ENCODE peak calls at places on chromosome 16, in nine cellular contexts. A is cardiac fibroblast, W is mucosa of descending colon, L is psoas muscle, O is fibroblast of the aortic adventitia, K is choroid plexus epithelial cell, P is sigmoid colon, Y is WERI-Rb-1, C is Caco-2. U is an unnamed sample.

GRCh38 chr16:54936979-54937672 is 6.5 kb downstream of the IRX5 start:
- DNase-seq in A (peak), W (peak), L (peak), O (peak), K (peak), P (no peak), Y (peak), C (no peak), U (no peak)

GRCh38 chr16:47815655-47816054 is 340.1 kb downstream of the ABCC12 start:
- DNase-seq in A (no peak), W (no peak), L (no peak), O (no peak), K (peak), P (no peak), Y (no peak), C (no peak), U (no peak)

GRCh38 chr16:1157639-1158455 is 4.9 kb downstream of the CACNA1H start:
- DNase-seq in A (no peak), W (no peak), L (peak), O (no peak), K (no peak), P (no peak), Y (peak), C (no peak), U (no peak)

GRCh38 chr16:83689385-83689831 is 118.4 kb upstream of the HSBP1 start:
- DNase-seq in A (peak), W (no peak), L (no peak), O (peak), K (peak), P (no peak), Y (peak), C (no peak), U (peak)

GRCh38 chr16:65572156-65572555 is 450.3 kb upstream of the CDH11 start:
- DNase-seq in A (peak), W (no peak), L (no peak), O (peak), K (peak), P (no peak), Y (no peak), C (no peak), U (peak)

GRCh38 chr16:4718466-4718865 is 15.6 kb downstream of the ANKS3 start:
- DNase-seq in A (no peak), W (no peak), L (no peak), O (no peak), K (no peak), P (no peak), Y (no peak), C (no peak), U (no peak)

GRCh38 chr16:46743232-46743719 is 4.9 kb downstream of the MYLK3 start:
- DNase-seq in A (peak), W (no peak), L (no peak), O (peak), K (peak), P (peak), Y (no peak), C (peak), U (no peak)

GRCh38 chr16:87634411-87634810 is 32.1 kb downstream of the JPH3 start:
- DNase-seq in A (no peak), W (no peak), L (no peak), O (no peak), K (no peak), P (no peak), Y (no peak), C (no peak), U (no peak)

GRCh38 chr16:87765473-87765775 is 362 bp downstream of the KLHDC4 start:
- DNase-seq in A (no peak), W (no peak), L (no peak), O (no peak), K (no peak), P (no peak), Y (no peak), C (no peak), U (no peak)

GRCh38 chr16:11296706-11297491 is 15.8 kb upstream of the PRM1 start:
- DNase-seq in A (no peak), W (no peak), L (no peak), O (no peak), K (no peak), P (peak), Y (no peak), C (no peak), U (no peak)

GRCh38 chr16:79598341-79599181 is 2.0 kb downstream of the MAF start:
- DNase-seq in A (peak), W (peak), L (peak), O (no peak), K (peak), P (peak), Y (peak), C (peak), U (no peak)

GRCh38 chr16:88941933-88942909 is 34.8 kb downstream of the CBFA2T3 start:
- DNase-seq in A (peak), W (peak), L (peak), O (no peak), K (peak), P (no peak), Y (peak), C (peak), U (no peak)

GRCh38 chr16:53257001-53257400 is 177.3 kb upstream of the RBL2 start:
- DNase-seq in A (peak), W (no peak), L (no peak), O (peak), K (peak), P (no peak), Y (no peak), C (no peak), U (no peak)

GRCh38 chr16:84055366-84055765 is 12.8 kb upstream of the SLC38A8 start:
- DNase-seq in A (peak), W (no peak), L (peak), O (no peak), K (no peak), P (peak), Y (no peak), C (no peak), U (no peak)

GRCh38 chr16:75282811-75283281 is 31.4 kb upstream of the BCAR1 start:
- DNase-seq in A (no peak), W (no peak), L (no peak), O (no peak), K (no peak), P (no peak), Y (peak), C (no peak), U (no peak)

GRCh38 chr16:12320298-12320706 is 343.8 kb downstream of the SNX29 start:
- DNase-seq in A (no peak), W (no peak), L (no peak), O (peak), K (peak), P (no peak), Y (no peak), C (no peak), U (no peak)

GRCh38 chr16:21263640-21264211 is 14.4 kb downstream of the CRYM start:
- DNase-seq in A (peak), W (peak), L (no peak), O (peak), K (no peak), P (no peak), Y (peak), C (peak), U (peak)

GRCh38 chr16:48106445-48106844 is 49.3 kb downstream of the ABCC12 start:
- DNase-seq in A (no peak), W (no peak), L (no peak), O (no peak), K (no peak), P (no peak), Y (no peak), C (no peak), U (no peak)

GRCh38 chr16:12449795-12450194 is 353.9 kb downstream of the CPPED1 start:
- DNase-seq in A (no peak), W (no peak), L (no peak), O (no peak), K (peak), P (peak), Y (no peak), C (no peak), U (no peak)

GRCh38 chr16:69311533-69312388 is 611 bp downstream of the VPS4A start:
- DNase-seq in A (peak), W (peak), L (peak), O (no peak), K (peak), P (peak), Y (peak), C (peak), U (no peak)

GRCh38 chr16:85608515-85608885 is 4.6 kb upstream of the GSE1 start:
- DNase-seq in A (no peak), W (no peak), L (no peak), O (no peak), K (no peak), P (no peak), Y (no peak), C (peak), U (no peak)

GRCh38 chr16:5951486-5951885 is 853.9 kb upstream of the EEF2KMT start:
- DNase-seq in A (no peak), W (no peak), L (no peak), O (no peak), K (no peak), P (no peak), Y (no peak), C (no peak), U (no peak)

DNA sequence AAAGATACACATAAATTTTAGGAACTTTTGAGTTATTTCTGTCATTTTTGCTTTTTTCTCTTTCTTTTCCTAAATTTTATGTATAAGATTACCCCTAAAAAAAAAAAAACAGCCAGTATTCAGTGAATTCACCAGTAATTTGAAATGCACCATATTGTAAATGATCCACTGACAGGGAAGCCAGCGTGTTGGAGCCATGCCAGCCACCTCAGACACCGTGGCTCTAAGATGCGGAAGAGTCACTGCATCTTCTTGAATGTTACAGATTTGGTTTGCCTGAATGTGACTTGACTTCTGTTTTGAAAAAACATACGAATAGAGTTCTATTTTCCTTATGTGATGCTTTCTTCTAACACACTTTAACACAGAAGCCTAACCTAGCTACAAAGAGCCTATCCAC is 37.4 kb downstream of the CLUAP1 start:
- DNase-seq in A (no peak), W (no peak), L (no peak), O (no peak), K (no peak), P (no peak), Y (no peak), C (no peak), U (no peak)
- H3K4me3 ChIP-seq in A (no peak), W (no peak), L (no peak), O (no peak), K (no peak), P (no peak), Y (no peak), C (no peak), U (no peak)

DNA sequence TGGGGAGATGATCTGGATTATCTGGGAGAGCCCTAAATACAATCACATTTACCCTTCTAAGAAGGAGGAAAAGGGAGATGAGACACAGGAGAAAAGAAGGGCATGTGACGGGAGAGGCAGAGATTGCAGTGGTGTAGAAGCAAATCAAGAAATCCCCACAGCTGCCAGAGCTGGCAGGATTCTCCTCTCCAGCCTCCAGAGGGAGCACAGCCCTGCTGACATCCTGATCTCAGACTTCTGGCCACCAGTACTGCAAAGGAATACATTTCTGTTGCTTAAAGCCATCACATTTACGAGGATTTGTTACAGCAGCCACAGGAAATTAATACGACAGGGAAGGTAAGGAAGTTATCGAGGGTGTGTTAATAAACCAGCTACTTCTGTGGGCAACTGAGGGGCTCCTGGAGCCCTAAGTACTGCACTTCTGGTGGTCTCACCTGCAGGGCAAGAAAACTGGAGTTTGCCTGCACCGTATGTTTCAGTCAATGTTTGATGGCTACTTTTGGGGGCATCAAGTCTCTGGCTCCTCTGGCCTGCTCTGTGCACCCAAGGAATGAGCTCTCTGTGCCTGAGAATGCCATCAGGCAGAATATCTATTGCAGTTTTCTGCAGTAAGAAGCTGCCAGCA is 22.9 kb upstream of the CDH13 start:
- DNase-seq in A (peak), W (peak), L (peak), O (peak), K (peak), P (no peak), Y (peak), C (peak), U (no peak)
- TF ChIP-seq CTCF in A (peak), W (peak), L (peak), O (peak), K (peak), P (peak), Y (peak), C (peak), U (peak)

DNA sequence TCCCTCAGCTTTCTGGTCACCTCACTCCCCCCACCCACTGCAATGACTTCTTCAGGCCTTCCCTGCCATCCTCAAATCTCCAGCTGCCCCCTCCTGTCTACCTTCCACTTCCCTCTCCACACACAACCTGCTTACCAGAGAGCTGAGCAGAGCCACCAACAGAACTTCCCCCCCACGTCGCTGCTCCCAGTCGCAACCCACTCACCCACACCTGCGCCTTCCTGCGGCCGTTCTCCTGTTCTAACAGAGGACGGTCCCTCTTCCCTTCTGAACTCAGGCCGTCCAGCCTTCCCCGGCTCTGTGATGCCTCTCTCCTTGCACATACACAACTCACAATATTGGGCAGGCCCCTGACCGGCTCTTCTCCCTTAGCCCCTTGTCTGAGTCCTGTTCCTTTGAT is 13.6 kb upstream of the NLRC5 start:
- DNase-seq in A (no peak), W (no peak), L (no peak), O (no peak), K (no peak), P (no peak), Y (no peak), C (no peak), U (no peak)
- H3K4me3 ChIP-seq in A (no peak), W (no peak), L (no peak), O (no peak), K (no peak), P (no peak), Y (no peak), C (no peak), U (no peak)

DNA sequence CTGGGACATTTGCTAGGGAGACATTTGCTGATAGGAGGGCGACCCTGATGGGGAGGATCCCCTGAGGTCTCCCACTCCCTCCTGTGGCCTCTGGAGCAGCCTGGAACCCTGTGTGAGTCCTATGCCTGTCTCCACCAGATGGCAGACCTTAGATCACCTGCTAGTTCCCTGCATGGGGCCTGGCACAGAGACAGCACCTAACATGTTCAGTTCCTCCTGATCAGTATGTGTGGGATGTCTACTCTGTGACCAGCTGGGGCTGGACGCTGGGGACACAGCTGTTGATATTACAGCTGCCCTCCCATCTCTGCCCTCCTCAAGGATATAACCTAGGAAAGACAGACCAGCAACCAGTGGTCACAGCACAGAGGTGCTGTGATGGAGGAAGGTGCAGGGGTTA is 1.1 kb upstream of the ADCY7 start:
- DNase-seq in A (no peak), W (peak), L (peak), O (no peak), K (no peak), P (peak), Y (peak), C (peak), U (no peak)
- TF ChIP-seq CTCF in A (no peak), W (peak), L (no peak), O (peak), K (peak), P (no peak), Y (peak), C (peak), U (peak)

DNA sequence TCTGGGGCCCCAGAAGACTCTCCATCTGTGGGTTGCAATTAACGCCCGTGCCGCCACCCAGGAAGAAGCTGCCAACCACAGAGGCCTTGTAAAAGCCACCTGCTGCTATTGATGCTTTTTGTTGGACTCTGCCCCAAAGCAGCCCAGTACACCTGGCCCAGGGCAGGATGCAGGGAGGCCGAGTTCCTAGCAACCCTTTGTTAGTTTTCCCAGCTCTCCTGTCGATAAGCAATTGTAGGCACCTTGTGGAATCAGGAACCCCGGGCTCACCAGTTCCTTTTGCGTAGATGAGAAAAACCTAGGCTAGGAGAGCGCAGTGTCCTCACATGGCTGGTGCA is 103.3 kb downstream of the ABCC6 start:
- DNase-seq in A (no peak), W (peak), L (no peak), O (no peak), K (no peak), P (no peak), Y (no peak), C (no peak), U (no peak)
- H3K4me3 ChIP-seq in A (no peak), W (no peak), L (no peak), O (no peak), K (no peak), P (peak), Y (no peak), C (no peak), U (no peak)

DNA sequence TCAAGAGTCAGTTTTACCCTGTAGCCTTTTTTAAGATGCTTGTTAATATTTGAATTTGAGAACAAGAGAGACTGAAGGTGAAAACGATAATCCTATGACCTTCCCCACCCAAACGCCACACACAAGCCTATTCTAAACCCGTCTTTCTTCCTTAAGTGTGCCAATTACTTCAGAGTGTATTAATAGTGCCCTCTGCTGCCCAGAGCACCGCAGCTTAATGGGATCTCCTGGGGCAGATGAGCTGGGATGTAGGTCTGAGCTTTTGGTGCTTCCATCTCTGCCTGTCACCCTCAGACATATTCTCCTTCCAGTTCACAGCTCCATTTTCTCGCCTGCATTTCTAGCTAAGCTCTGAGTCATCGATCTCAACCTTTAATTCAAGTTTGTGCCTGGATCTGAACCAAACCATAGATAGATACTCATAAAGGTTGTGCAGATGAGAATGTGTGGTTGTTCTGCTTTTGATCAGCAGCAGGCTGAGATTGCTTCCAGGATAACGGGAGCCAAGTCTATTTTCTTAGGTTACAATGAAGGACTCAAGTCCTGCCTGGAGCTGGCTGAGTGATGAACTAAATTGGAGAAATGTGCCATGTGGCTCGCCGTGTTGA is 46.4 kb upstream of the CDH13 start:
- DNase-seq in A (peak), W (no peak), L (peak), O (peak), K (peak), P (no peak), Y (peak), C (peak), U (no peak)
- TF ChIP-seq CTCF in A (peak), W (no peak), L (peak), O (no peak), K (peak), P (no peak), Y (peak), C (peak), U (peak)

GRCh38 chr16:22694887-22695382 is 119.0 kb upstream of the HS3ST2 start:
- DNase-seq in A (peak), W (no peak), L (no peak), O (peak), K (peak), P (peak), Y (no peak), C (no peak), U (no peak)
- H3K4me3 ChIP-seq in A (no peak), W (no peak), L (no peak), O (peak), K (no peak), P (no peak), Y (no peak), C (no peak), U (no peak)